ENCODE peak calls at places on chromosomes 12 and 14, in eight cellular contexts. One of them, this sample, is unnamed.

GRCh38 chr12:28893365-28893764 is 255.7 kb upstream of the FAR2 start:
- DNase-seq in psoas muscle: no peak
- DNase-seq in right lobe of liver: no peak
- DNase-seq in coronary artery: no peak
- DNase-seq in CD8-positive, alpha-beta T cell: no peak
- DNase-seq in HCT116: no peak
- DNase-seq in AG04450: no peak
- DNase-seq in SK-N-SH: no peak
- DNase-seq in this sample: no peak

GRCh38 chr12:121786441-121786825 is 7.1 kb downstream of the RHOF start:
- DNase-seq in psoas muscle: peak
- DNase-seq in right lobe of liver: peak
- DNase-seq in coronary artery: no peak
- DNase-seq in CD8-positive, alpha-beta T cell: no peak
- DNase-seq in HCT116: peak
- DNase-seq in AG04450: peak
- DNase-seq in SK-N-SH: no peak
- DNase-seq in this sample: no peak

GRCh38 chr14:23645812-23646647 is 9.9 kb downstream of the DHRS2 start:
- DNase-seq in psoas muscle: no peak
- DNase-seq in right lobe of liver: no peak
- DNase-seq in coronary artery: no peak
- DNase-seq in CD8-positive, alpha-beta T cell: no peak
- DNase-seq in HCT116: no peak
- DNase-seq in AG04450: no peak
- DNase-seq in SK-N-SH: no peak
- DNase-seq in this sample: peak

GRCh38 chr12:58596381-58596780 is 323.9 kb downstream of the LRIG3 start:
- DNase-seq in psoas muscle: no peak
- DNase-seq in right lobe of liver: no peak
- DNase-seq in coronary artery: no peak
- DNase-seq in CD8-positive, alpha-beta T cell: no peak
- DNase-seq in HCT116: no peak
- DNase-seq in AG04450: no peak
- DNase-seq in SK-N-SH: no peak
- DNase-seq in this sample: no peak

GRCh38 chr12:2183556-2184541 is 131.1 kb downstream of the CACNA1C start:
- DNase-seq in psoas muscle: no peak
- DNase-seq in right lobe of liver: no peak
- DNase-seq in coronary artery: no peak
- DNase-seq in CD8-positive, alpha-beta T cell: no peak
- DNase-seq in HCT116: no peak
- DNase-seq in AG04450: no peak
- DNase-seq in SK-N-SH: peak
- DNase-seq in this sample: no peak

GRCh38 chr12:89183985-89184435 is 168.3 kb downstream of the DUSP6 start:
- DNase-seq in psoas muscle: peak
- DNase-seq in right lobe of liver: no peak
- DNase-seq in coronary artery: peak
- DNase-seq in CD8-positive, alpha-beta T cell: no peak
- DNase-seq in HCT116: no peak
- DNase-seq in AG04450: peak
- DNase-seq in SK-N-SH: no peak
- DNase-seq in this sample: peak

GRCh38 chr12:12441891-12442461 is 85.1 kb downstream of the BORCS5 start:
- DNase-seq in psoas muscle: no peak
- DNase-seq in right lobe of liver: no peak
- DNase-seq in coronary artery: no peak
- DNase-seq in CD8-positive, alpha-beta T cell: peak
- DNase-seq in HCT116: no peak
- DNase-seq in AG04450: no peak
- DNase-seq in SK-N-SH: no peak
- DNase-seq in this sample: no peak

GRCh38 chr12:112728909-112729308 is 62.6 kb upstream of the RPH3A start:
- DNase-seq in psoas muscle: no peak
- DNase-seq in right lobe of liver: no peak
- DNase-seq in coronary artery: no peak
- DNase-seq in CD8-positive, alpha-beta T cell: no peak
- DNase-seq in HCT116: no peak
- DNase-seq in AG04450: no peak
- DNase-seq in SK-N-SH: no peak
- DNase-seq in this sample: no peak

GRCh38 chr12:12964255-12964654 is 12.3 kb upstream of the GPRC5D start:
- DNase-seq in psoas muscle: no peak
- DNase-seq in right lobe of liver: no peak
- DNase-seq in coronary artery: no peak
- DNase-seq in CD8-positive, alpha-beta T cell: no peak
- DNase-seq in HCT116: no peak
- DNase-seq in AG04450: no peak
- DNase-seq in SK-N-SH: no peak
- DNase-seq in this sample: no peak

GRCh38 chr12:121668750-121669524 is 517 bp downstream of the MORN3 start:
- DNase-seq in psoas muscle: peak
- DNase-seq in right lobe of liver: no peak
- DNase-seq in coronary artery: no peak
- DNase-seq in CD8-positive, alpha-beta T cell: peak
- DNase-seq in HCT116: no peak
- DNase-seq in AG04450: no peak
- DNase-seq in SK-N-SH: peak
- DNase-seq in this sample: no peak

GRCh38 chr12:46874642-46875041 is 48.8 kb upstream of the SLC38A4 start:
- DNase-seq in psoas muscle: peak
- DNase-seq in right lobe of liver: peak
- DNase-seq in coronary artery: no peak
- DNase-seq in CD8-positive, alpha-beta T cell: no peak
- DNase-seq in HCT116: no peak
- DNase-seq in AG04450: no peak
- DNase-seq in SK-N-SH: no peak
- DNase-seq in this sample: no peak

GRCh38 chr12:131260251-131260905 is 306.7 kb downstream of the ADGRD1 start:
- DNase-seq in psoas muscle: no peak
- DNase-seq in right lobe of liver: peak
- DNase-seq in coronary artery: no peak
- DNase-seq in CD8-positive, alpha-beta T cell: no peak
- DNase-seq in HCT116: no peak
- DNase-seq in AG04450: no peak
- DNase-seq in SK-N-SH: no peak
- DNase-seq in this sample: no peak

DNA sequence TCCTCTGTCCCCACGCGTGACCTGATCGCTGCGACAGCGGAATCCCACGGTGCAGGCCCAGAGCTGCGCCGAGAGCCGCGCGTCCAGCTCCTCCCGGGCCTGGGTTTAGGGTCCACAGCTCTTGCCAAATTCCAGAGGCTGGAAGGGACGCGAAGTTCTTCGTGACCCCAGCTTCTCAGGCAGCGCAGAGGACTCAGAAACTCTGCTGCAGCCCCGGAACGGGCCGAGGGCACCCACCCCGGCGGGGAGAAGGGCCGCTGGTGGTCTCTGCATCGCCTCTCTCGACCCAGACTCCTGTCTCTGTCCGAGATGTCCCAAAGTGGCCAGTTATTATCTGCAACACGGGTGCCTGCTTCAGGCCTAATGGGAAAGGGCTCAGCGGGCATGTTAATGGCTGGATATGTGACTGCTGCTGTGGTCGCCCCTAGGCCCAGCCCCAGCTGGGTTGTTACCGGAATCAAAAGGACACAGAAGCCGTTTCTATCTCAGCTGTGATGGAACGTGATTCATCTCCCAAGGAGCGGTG is 236.4 kb downstream of the VRK1 start:
- DNase-seq in psoas muscle: no peak
- DNase-seq in right lobe of liver: no peak
- DNase-seq in coronary artery: no peak
- DNase-seq in CD8-positive, alpha-beta T cell: no peak
- DNase-seq in HCT116: no peak
- DNase-seq in AG04450: no peak
- DNase-seq in SK-N-SH: peak
- DNase-seq in this sample: no peak
- H3K4me3 ChIP-seq in psoas muscle: no peak
- H3K4me3 ChIP-seq in right lobe of liver: no peak
- H3K4me3 ChIP-seq in coronary artery: peak
- H3K4me3 ChIP-seq in CD8-positive, alpha-beta T cell: peak
- H3K4me3 ChIP-seq in HCT116: no peak
- H3K4me3 ChIP-seq in AG04450: no peak
- H3K4me3 ChIP-seq in SK-N-SH: no peak
- H3K4me3 ChIP-seq in this sample: no peak

DNA sequence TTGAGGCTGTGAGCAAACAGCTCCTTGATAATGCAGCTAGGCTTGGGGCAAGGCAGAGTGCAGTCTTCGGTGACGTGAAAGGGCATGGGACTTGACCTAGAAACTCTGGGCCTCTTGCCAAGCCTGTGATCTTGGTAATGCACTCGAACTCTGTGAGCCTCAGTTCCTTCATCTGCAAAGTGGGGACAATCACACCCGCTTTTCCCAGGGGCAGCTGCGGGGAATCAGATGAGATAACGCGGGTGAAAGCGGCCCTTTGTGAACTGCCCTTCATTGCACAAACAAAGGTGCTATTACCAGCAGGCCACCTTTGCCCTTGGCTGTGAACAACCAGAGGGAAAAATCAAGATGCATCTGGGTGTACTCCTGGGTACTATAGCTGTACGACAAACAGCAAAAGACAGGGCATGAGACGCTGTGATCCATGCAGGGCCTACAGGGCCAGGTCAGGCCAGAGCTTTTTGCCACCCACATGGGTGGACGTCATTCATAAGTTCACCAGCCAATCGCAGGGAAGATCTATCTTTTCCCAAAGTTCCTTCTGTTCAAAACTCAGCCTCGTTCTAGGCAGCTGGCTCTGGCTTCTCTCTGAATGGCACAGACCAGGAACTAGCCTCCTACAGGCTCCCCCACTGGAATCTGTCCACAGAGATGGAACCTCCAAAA is 3.2 kb downstream of the MSI1 start:
- DNase-seq in psoas muscle: no peak
- DNase-seq in right lobe of liver: no peak
- DNase-seq in coronary artery: no peak
- DNase-seq in CD8-positive, alpha-beta T cell: no peak
- DNase-seq in HCT116: no peak
- DNase-seq in AG04450: no peak
- DNase-seq in SK-N-SH: no peak
- DNase-seq in this sample: no peak
- H3K27ac ChIP-seq in psoas muscle: no peak
- H3K27ac ChIP-seq in right lobe of liver: no peak
- H3K27ac ChIP-seq in coronary artery: no peak
- H3K27ac ChIP-seq in CD8-positive, alpha-beta T cell: no peak
- H3K27ac ChIP-seq in HCT116: no peak
- H3K27ac ChIP-seq in AG04450: no peak
- H3K27ac ChIP-seq in SK-N-SH: no peak
- H3K27ac ChIP-seq in this sample: no peak

DNA sequence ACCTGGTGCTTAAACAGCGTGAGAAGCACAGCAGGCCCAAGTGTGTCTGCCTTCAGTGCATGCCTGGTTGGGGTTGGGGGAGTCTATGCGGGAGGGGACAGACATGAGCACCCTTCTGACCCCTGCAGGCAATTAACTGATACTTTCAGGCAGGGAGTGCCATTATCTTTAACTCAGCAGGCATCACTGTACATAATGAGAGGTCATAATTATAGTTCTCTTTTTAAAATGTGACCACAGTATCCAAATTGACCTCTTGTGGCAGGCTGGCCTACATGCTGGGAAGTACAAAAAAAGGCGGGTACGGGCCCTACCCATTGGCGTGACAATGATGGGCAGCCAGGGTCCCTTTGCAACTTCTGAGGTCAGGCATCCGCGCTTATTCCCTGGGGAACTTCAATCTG is 209.1 kb downstream of the FOXN3 start:
- DNase-seq in psoas muscle: no peak
- DNase-seq in right lobe of liver: no peak
- DNase-seq in coronary artery: no peak
- DNase-seq in CD8-positive, alpha-beta T cell: no peak
- DNase-seq in HCT116: no peak
- DNase-seq in AG04450: no peak
- DNase-seq in SK-N-SH: peak
- DNase-seq in this sample: no peak
- H3K4me3 ChIP-seq in psoas muscle: no peak
- H3K4me3 ChIP-seq in right lobe of liver: no peak
- H3K4me3 ChIP-seq in coronary artery: no peak
- H3K4me3 ChIP-seq in CD8-positive, alpha-beta T cell: no peak
- H3K4me3 ChIP-seq in HCT116: no peak
- H3K4me3 ChIP-seq in AG04450: no peak
- H3K4me3 ChIP-seq in SK-N-SH: no peak
- H3K4me3 ChIP-seq in this sample: no peak

DNA sequence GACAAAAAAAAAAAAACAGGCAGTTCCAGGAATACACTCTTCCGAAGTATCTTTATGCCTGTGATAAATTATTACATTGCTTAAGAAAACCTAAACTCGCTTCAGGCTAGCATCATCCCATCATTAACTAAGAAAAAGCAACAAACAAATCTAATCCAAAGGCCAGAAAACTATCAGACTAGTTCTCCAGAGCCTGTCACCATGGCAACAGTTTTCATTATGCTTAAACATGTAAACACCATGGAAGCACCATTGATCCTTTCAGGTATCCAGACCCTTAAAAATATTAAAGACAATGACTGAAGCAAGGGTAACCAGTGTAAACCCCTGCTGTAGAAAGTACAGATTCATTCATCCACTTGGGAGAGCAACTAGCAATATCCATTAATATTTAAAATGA is 9.8 kb downstream of the DAD1 start:
- DNase-seq in psoas muscle: no peak
- DNase-seq in right lobe of liver: no peak
- DNase-seq in coronary artery: no peak
- DNase-seq in CD8-positive, alpha-beta T cell: no peak
- DNase-seq in HCT116: no peak
- DNase-seq in AG04450: no peak
- DNase-seq in SK-N-SH: no peak
- DNase-seq in this sample: no peak
- H3K27ac ChIP-seq in psoas muscle: no peak
- H3K27ac ChIP-seq in right lobe of liver: no peak
- H3K27ac ChIP-seq in coronary artery: no peak
- H3K27ac ChIP-seq in CD8-positive, alpha-beta T cell: no peak
- H3K27ac ChIP-seq in HCT116: no peak
- H3K27ac ChIP-seq in AG04450: no peak
- H3K27ac ChIP-seq in SK-N-SH: no peak
- H3K27ac ChIP-seq in this sample: no peak

DNA sequence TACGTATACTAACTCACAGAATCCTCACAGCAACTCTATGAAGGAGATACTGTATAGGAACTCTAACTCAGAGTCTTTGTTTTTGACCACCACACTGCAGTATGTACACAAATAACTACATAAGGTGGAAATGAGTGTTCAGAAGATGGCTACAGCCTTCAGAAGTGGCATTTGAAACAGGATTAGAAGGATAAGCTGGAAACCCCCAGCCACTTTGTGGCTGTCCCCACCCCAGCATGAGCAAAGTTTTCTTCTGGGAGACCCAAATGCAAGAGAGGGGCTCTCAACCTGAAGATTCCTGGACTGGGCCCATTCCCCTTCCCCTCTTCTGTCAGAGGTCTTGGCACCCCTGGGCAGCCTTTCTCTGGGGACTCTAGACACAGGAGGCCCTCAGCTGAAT is 43.2 kb upstream of the PNMA1 start:
- DNase-seq in psoas muscle: no peak
- DNase-seq in right lobe of liver: no peak
- DNase-seq in coronary artery: no peak
- DNase-seq in CD8-positive, alpha-beta T cell: no peak
- DNase-seq in HCT116: no peak
- DNase-seq in AG04450: no peak
- DNase-seq in SK-N-SH: no peak
- DNase-seq in this sample: no peak
- H3K4me3 ChIP-seq in psoas muscle: peak
- H3K4me3 ChIP-seq in right lobe of liver: peak
- H3K4me3 ChIP-seq in coronary artery: peak
- H3K4me3 ChIP-seq in CD8-positive, alpha-beta T cell: no peak
- H3K4me3 ChIP-seq in HCT116: no peak
- H3K4me3 ChIP-seq in AG04450: peak
- H3K4me3 ChIP-seq in SK-N-SH: no peak
- H3K4me3 ChIP-seq in this sample: no peak